ENCODE peak calls at places on chromosomes 13 and 19, in eight cellular contexts. M is cardiac fibroblast; I is heart left ventricle; A is activated B cell treated with CpG ODN at 0.5 μM for 24 hours; R is Kasumi-1; D is activated CD4-positive, alpha-beta T cell treated with anti-CD3 and anti-CD28 coated beads, Interleukin-2, amount 10 ng/mL, durations not matched to agents 24 days and 14 days; Z is activated naive CD8-positive, alpha-beta T cell treated with anti-CD3 and anti-CD28 coated beads, Interleukin-2, amount 50 U/mL, for 24 hours; H is NCI-H1930. U is an unnamed sample.

GRCh38 chr19:1935484-1936208 is 5.3 kb upstream of the CSNK1G2 start:
- DNase-seq in M (peak), I (peak), A (no peak), R (peak), D (peak), Z (no peak), H (no peak), U (peak)

GRCh38 chr19:30566681-30567420 is 194.7 kb downstream of the ZNF536 start:
- DNase-seq in M (no peak), I (no peak), A (no peak), R (no peak), D (no peak), Z (no peak), H (no peak), U (no peak)

GRCh38 chr19:33350538-33351309 is 22.8 kb upstream of the CEBPG start:
- DNase-seq in M (peak), I (no peak), A (no peak), R (no peak), D (no peak), Z (no peak), H (no peak), U (peak)

GRCh38 chr13:54016548-54016947 is 987.9 kb downstream of the OLFM4 start:
- DNase-seq in M (no peak), I (no peak), A (no peak), R (no peak), D (no peak), Z (no peak), H (no peak), U (no peak)

GRCh38 chr13:32098275-32098674 is 66.7 kb downstream of the FRY start:
- DNase-seq in M (peak), I (no peak), A (no peak), R (no peak), D (no peak), Z (no peak), H (no peak), U (no peak)

GRCh38 chr13:112894673-112895481 is 74.1 kb upstream of the MCF2L start:
- DNase-seq in M (no peak), I (peak), A (no peak), R (no peak), D (no peak), Z (no peak), H (no peak), U (no peak)

GRCh38 chr19:48654299-48655059 is 8.5 kb upstream of the CA11 start:
- DNase-seq in M (no peak), I (no peak), A (no peak), R (no peak), D (no peak), Z (no peak), H (no peak), U (no peak)

GRCh38 chr13:101149735-101150380 is 266.4 kb downstream of the NALCN start:
- DNase-seq in M (peak), I (no peak), A (no peak), R (no peak), D (no peak), Z (no peak), H (peak), U (no peak)

GRCh38 chr19:40718774-40719391 is 2.0 kb downstream of the ITPKC start:
- DNase-seq in M (peak), I (no peak), A (no peak), R (no peak), D (peak), Z (peak), H (no peak), U (peak)

U was measured in psoas muscle.